ENCODE peak calls at places on chromosomes 11 and 22, in six cellular contexts. One of them, this sample, is unnamed. For H3K4me1, the result is how much of the 10 kb centered on the place peaks cover.

GRCh38 chr22:42918500-42918899 is 61.4 kb upstream of the ARFGAP3 start:
- DNase-seq in A549: no peak
- DNase-seq in adrenal gland: no peak
- DNase-seq in body of pancreas: no peak
- DNase-seq in endothelial cell of umbilical vein: no peak
- DNase-seq in IMR-90: no peak
- DNase-seq in this sample: no peak

GRCh38 chr11:9775393-9775780 is 111.5 kb downstream of the SWAP70 start:
- DNase-seq in adrenal gland: no peak
- DNase-seq in endothelial cell of umbilical vein: no peak
- DNase-seq in IMR-90: no peak
- DNase-seq in A549: no peak
- DNase-seq in body of pancreas: no peak
- DNase-seq in this sample: peak

GRCh38 chr11:1780700-1781592 is 17.2 kb upstream of the CTSD start:
- DNase-seq in adrenal gland: peak
- DNase-seq in endothelial cell of umbilical vein: no peak
- DNase-seq in A549: no peak
- DNase-seq in IMR-90: no peak
- DNase-seq in body of pancreas: no peak
- DNase-seq in this sample: no peak

GRCh38 chr11:117316197-117316961 is at the start of gene BACE1:
- DNase-seq in A549: peak
- DNase-seq in adrenal gland: peak
- DNase-seq in body of pancreas: peak
- DNase-seq in endothelial cell of umbilical vein: peak
- DNase-seq in IMR-90: peak
- DNase-seq in this sample: peak

GRCh38 chr11:10862446-10862845 is 4.6 kb upstream of the ZBED5 start:
- DNase-seq in adrenal gland: no peak
- DNase-seq in endothelial cell of umbilical vein: no peak
- DNase-seq in A549: no peak
- DNase-seq in IMR-90: no peak
- DNase-seq in body of pancreas: no peak
- DNase-seq in this sample: no peak

GRCh38 chr11:6841694-6842093 is 3.8 kb upstream of the OR10A5 start:
- DNase-seq in endothelial cell of umbilical vein: no peak
- DNase-seq in adrenal gland: no peak
- DNase-seq in body of pancreas: no peak
- DNase-seq in A549: no peak
- DNase-seq in IMR-90: no peak
- DNase-seq in this sample: no peak

GRCh38 chr22:20127869-20128618 is 3.6 kb upstream of the ZDHHC8 start:
- DNase-seq in body of pancreas: no peak
- DNase-seq in IMR-90: no peak
- DNase-seq in A549: no peak
- DNase-seq in adrenal gland: no peak
- DNase-seq in endothelial cell of umbilical vein: no peak
- DNase-seq in this sample: no peak

GRCh38 chr11:23155503-23155902 is 295.2 kb upstream of the CCDC179 start:
- DNase-seq in IMR-90: no peak
- DNase-seq in body of pancreas: no peak
- DNase-seq in adrenal gland: no peak
- DNase-seq in A549: no peak
- DNase-seq in endothelial cell of umbilical vein: no peak
- DNase-seq in this sample: no peak

GRCh38 chr11:31822604-31823371 is 11.7 kb upstream of the PAX6 start:
- DNase-seq in body of pancreas: no peak
- DNase-seq in adrenal gland: no peak
- DNase-seq in A549: no peak
- DNase-seq in IMR-90: no peak
- DNase-seq in endothelial cell of umbilical vein: no peak
- DNase-seq in this sample: no peak

GRCh38 chr22:20014526-20015186 is 2.0 kb downstream of the ARVCF start:
- DNase-seq in A549: no peak
- DNase-seq in IMR-90: no peak
- DNase-seq in body of pancreas: no peak
- DNase-seq in adrenal gland: no peak
- DNase-seq in endothelial cell of umbilical vein: no peak
- DNase-seq in this sample: no peak

GRCh38 chr11:102446606-102447005 is 6.0 kb downstream of the TMEM123 start:
- DNase-seq in endothelial cell of umbilical vein: peak
- DNase-seq in A549: peak
- DNase-seq in adrenal gland: no peak
- DNase-seq in body of pancreas: no peak
- DNase-seq in IMR-90: peak
- DNase-seq in this sample: no peak

GRCh38 chr11:123255909-123256308 is 60.9 kb upstream of the CLMP start:
- DNase-seq in body of pancreas: no peak
- DNase-seq in IMR-90: no peak
- DNase-seq in adrenal gland: no peak
- DNase-seq in endothelial cell of umbilical vein: no peak
- DNase-seq in A549: no peak
- DNase-seq in this sample: no peak

GRCh38 chr11:70826541-70826943 is 425.8 kb downstream of the SHANK2 start:
- DNase-seq in IMR-90: no peak
- DNase-seq in body of pancreas: peak
- DNase-seq in endothelial cell of umbilical vein: no peak
- DNase-seq in adrenal gland: peak
- DNase-seq in A549: no peak
- DNase-seq in this sample: peak

GRCh38 chr22:27419473-27419872 is 382.1 kb downstream of the MN1 start:
- DNase-seq in adrenal gland: no peak
- DNase-seq in IMR-90: peak
- DNase-seq in A549: no peak
- DNase-seq in endothelial cell of umbilical vein: peak
- DNase-seq in body of pancreas: no peak
- DNase-seq in this sample: no peak

GRCh38 chr11:99015634-99016454 is 4.9 kb upstream of the CNTN5 start:
- DNase-seq in endothelial cell of umbilical vein: peak
- DNase-seq in IMR-90: peak
- DNase-seq in A549: peak
- DNase-seq in body of pancreas: peak
- DNase-seq in adrenal gland: no peak
- DNase-seq in this sample: peak

GRCh38 chr11:99489561-99489960 is 468.8 kb downstream of the CNTN5 start:
- DNase-seq in IMR-90: peak
- DNase-seq in endothelial cell of umbilical vein: no peak
- DNase-seq in adrenal gland: no peak
- DNase-seq in body of pancreas: no peak
- DNase-seq in A549: no peak
- DNase-seq in this sample: no peak

GRCh38 chr11:76143274-76143673 is 63.0 kb downstream of the WNT11 start:
- DNase-seq in A549: no peak
- DNase-seq in endothelial cell of umbilical vein: no peak
- DNase-seq in adrenal gland: no peak
- DNase-seq in IMR-90: no peak
- DNase-seq in body of pancreas: no peak
- DNase-seq in this sample: no peak

GRCh38 chr11:124672531-124673215 is 866 bp downstream of the SIAE start:
- DNase-seq in body of pancreas: no peak
- DNase-seq in endothelial cell of umbilical vein: no peak
- DNase-seq in adrenal gland: no peak
- DNase-seq in IMR-90: no peak
- DNase-seq in A549: no peak
- DNase-seq in this sample: no peak

DNA sequence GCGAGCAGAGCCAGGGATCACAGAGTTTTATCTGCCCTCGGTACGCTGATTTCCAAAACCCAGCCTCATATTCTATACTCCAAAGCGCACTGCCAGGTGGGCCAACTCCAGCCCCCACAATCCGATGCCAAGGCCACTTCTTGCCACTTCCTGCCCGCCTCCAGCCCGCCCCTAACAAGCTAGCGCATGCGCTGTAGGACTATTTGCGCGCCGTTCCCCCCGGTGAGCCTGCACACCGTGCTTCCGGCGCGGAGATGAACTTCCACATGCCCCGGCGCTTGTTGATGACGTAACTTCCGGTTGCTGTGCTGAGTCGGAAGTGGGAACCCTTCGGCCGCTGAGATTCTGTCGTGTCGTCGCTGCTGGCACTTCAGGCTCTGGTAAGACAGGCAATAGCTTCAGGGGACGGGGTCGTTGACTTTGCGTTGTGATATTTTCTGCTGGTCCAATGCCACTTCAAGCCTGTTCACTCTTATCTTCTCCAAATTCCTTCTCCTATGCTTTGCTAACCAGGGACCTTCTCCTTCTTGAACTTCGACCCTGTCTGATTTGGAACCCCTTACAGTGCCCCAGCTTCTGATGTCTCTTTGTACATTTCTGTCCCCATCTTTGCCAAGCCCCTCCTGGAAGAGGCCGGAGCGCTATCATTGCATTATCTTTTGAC is at the start of gene UBE4A:
- DNase-seq in adrenal gland: peak
- DNase-seq in body of pancreas: peak
- DNase-seq in A549: peak
- DNase-seq in IMR-90: peak
- DNase-seq in endothelial cell of umbilical vein: peak
- DNase-seq in this sample: peak
- TF ChIP-seq POLR2A in adrenal gland: peak
- TF ChIP-seq POLR2A in body of pancreas: peak
- TF ChIP-seq POLR2A in A549: peak
- TF ChIP-seq POLR2A in IMR-90: peak
- TF ChIP-seq POLR2A in endothelial cell of umbilical vein: peak
- TF ChIP-seq POLR2A in this sample: peak

DNA sequence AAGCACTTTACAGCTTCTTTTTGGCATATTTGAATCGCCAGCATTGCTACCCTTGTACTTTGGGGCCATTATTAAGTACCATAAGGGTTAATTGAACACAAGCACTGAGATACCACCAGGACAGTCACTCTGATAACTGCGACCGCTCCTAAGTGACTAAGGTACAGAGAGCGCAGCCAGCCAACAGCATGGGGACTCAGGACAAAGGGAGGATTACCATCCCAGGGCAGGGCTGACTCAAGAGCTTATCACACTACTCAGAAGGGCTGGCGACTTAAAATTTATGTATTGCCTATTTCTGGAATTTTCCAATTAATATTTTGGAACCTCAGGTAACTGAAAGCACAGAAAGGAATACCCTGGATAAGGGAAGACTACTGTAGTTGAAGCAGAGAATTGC is 479 bp downstream of the ZNF280A start:
- DNase-seq in endothelial cell of umbilical vein: no peak
- DNase-seq in adrenal gland: peak
- DNase-seq in IMR-90: no peak
- DNase-seq in A549: peak
- DNase-seq in body of pancreas: no peak
- DNase-seq in this sample: no peak
- H3K4me3 ChIP-seq in endothelial cell of umbilical vein: no peak
- H3K4me3 ChIP-seq in adrenal gland: peak
- H3K4me3 ChIP-seq in IMR-90: no peak
- H3K4me3 ChIP-seq in A549: peak
- H3K4me3 ChIP-seq in body of pancreas: no peak
- H3K4me3 ChIP-seq in this sample: no peak

GRCh38 chr22:37369536-37369935 is 57.7 kb downstream of the ELFN2 start:
- DNase-seq in body of pancreas: no peak
- DNase-seq in endothelial cell of umbilical vein: no peak
- DNase-seq in A549: no peak
- DNase-seq in adrenal gland: no peak
- DNase-seq in IMR-90: no peak
- DNase-seq in this sample: no peak

GRCh38 chr22:37368058-37368457 is 59.2 kb downstream of the ELFN2 start:
- DNase-seq in A549: no peak
- DNase-seq in IMR-90: no peak
- DNase-seq in adrenal gland: no peak
- DNase-seq in body of pancreas: no peak
- DNase-seq in endothelial cell of umbilical vein: no peak
- DNase-seq in this sample: no peak

GRCh38 chr22:37371911-37372310 is 55.4 kb downstream of the ELFN2 start:
- DNase-seq in endothelial cell of umbilical vein: no peak
- DNase-seq in IMR-90: no peak
- DNase-seq in adrenal gland: no peak
- DNase-seq in A549: no peak
- DNase-seq in body of pancreas: no peak
- DNase-seq in this sample: no peak

GRCh38 chr22:37371491-37371890 is 55.8 kb downstream of the ELFN2 start:
- DNase-seq in A549: no peak
- DNase-seq in IMR-90: no peak
- DNase-seq in body of pancreas: no peak
- DNase-seq in adrenal gland: no peak
- DNase-seq in endothelial cell of umbilical vein: no peak
- DNase-seq in this sample: peak

GRCh38 chr22:37370306-37370979 is 56.8 kb downstream of the ELFN2 start:
- DNase-seq in A549: no peak
- DNase-seq in IMR-90: no peak
- DNase-seq in endothelial cell of umbilical vein: no peak
- DNase-seq in body of pancreas: no peak
- DNase-seq in adrenal gland: peak
- DNase-seq in this sample: no peak
- H3K4me1 ChIP-seq in A549: under half
- H3K4me1 ChIP-seq in IMR-90: under half
- H3K4me1 ChIP-seq in endothelial cell of umbilical vein: under half
- H3K4me1 ChIP-seq in body of pancreas: under half
- H3K4me1 ChIP-seq in adrenal gland: under half
- H3K4me1 ChIP-seq in this sample: under half

GRCh38 chr22:31618057-31618456 is 44.0 kb downstream of the PISD start:
- DNase-seq in IMR-90: no peak
- DNase-seq in body of pancreas: no peak
- DNase-seq in adrenal gland: no peak
- DNase-seq in endothelial cell of umbilical vein: no peak
- DNase-seq in A549: no peak
- DNase-seq in this sample: no peak

GRCh38 chr22:31615481-31615840 is 46.6 kb downstream of the PISD start:
- DNase-seq in A549: no peak
- DNase-seq in adrenal gland: no peak
- DNase-seq in body of pancreas: no peak
- DNase-seq in endothelial cell of umbilical vein: no peak
- DNase-seq in IMR-90: no peak
- DNase-seq in this sample: no peak

GRCh38 chr22:31615940-31616314 is 46.1 kb downstream of the PISD start:
- DNase-seq in endothelial cell of umbilical vein: no peak
- DNase-seq in body of pancreas: no peak
- DNase-seq in adrenal gland: no peak
- DNase-seq in A549: no peak
- DNase-seq in IMR-90: no peak
- DNase-seq in this sample: no peak

GRCh38 chr22:31614781-31615480 is 47.1 kb downstream of the PISD start:
- DNase-seq in IMR-90: no peak
- DNase-seq in adrenal gland: no peak
- DNase-seq in endothelial cell of umbilical vein: no peak
- DNase-seq in A549: no peak
- DNase-seq in body of pancreas: no peak
- DNase-seq in this sample: no peak

DNA sequence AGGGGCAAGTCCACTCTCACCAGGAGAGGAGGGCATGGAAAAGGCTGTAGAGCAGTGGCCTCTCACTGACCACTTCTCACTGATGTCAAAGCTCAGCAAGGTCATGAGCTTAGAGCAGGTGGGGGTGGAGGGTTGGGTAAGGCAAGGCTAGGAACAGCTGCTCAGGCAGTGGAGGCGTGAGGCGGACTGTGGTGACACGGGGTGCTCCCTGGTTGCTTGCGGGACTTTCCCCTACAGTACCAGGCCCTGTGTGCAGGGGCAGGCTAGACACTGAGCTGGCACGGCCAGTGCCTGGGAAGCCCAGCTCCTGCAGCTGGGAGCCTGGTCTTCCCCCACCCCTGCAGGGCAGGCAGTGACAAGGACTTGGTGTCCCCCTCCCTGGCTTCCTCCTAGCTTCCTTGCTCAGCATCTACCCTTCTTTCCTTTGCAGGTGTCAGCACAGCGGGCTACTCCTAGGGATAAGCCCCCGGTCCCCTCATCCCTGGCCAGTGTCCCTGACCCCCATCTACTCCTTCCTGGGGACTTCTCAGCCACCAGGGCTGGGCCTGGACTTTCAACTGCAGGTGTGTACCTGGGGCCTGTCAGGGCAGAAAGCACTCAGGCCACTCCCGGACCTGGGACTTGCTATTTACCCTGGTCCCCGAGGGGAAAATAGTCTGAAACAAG is 45.6 kb downstream of the PISD start:
- DNase-seq in IMR-90: no peak
- DNase-seq in body of pancreas: no peak
- DNase-seq in endothelial cell of umbilical vein: no peak
- DNase-seq in A549: no peak
- DNase-seq in adrenal gland: no peak
- DNase-seq in this sample: no peak
- TF ChIP-seq POLR2A in IMR-90: no peak
- TF ChIP-seq POLR2A in body of pancreas: no peak
- TF ChIP-seq POLR2A in endothelial cell of umbilical vein: peak
- TF ChIP-seq POLR2A in A549: no peak
- TF ChIP-seq POLR2A in adrenal gland: no peak
- TF ChIP-seq POLR2A in this sample: no peak

This sample was measured in testis.